ENCODE peak calls at places on chromosomes 13 and 19, in ten cellular contexts. E is activated CD4-positive, alpha-beta T cell treated with anti-CD3 and anti-CD28 coated beads, Interleukin-2, amount 10 ng/mL, durations not matched to agents 24 days and 14 days; L is activated B cell treated with CpG ODN at 0.5 μM for 24 hours; D is bronchial epithelial cell; R is GM10248; B is glomerular endothelial cell; S is smooth muscle cell of the brain vasculature; O is T-helper 2 cell; F is cerebellar nuclear complex; N is tibial artery. A is an unnamed sample.

GRCh38 chr19:11073568-11073967 is 15.7 kb upstream of the LDLR start:
- DNase-seq in E (no peak), L (no peak), N (no peak), B (no peak), R (no peak), F (no peak), O (no peak), S (no peak), D (no peak), A (no peak)

GRCh38 chr19:35013820-35014754 is 14.0 kb downstream of the GRAMD1A start:
- DNase-seq in N (no peak), O (peak; percentile 67), S (no peak), L (no peak), B (no peak), E (peak; percentile 88), R (no peak), F (no peak), D (no peak), A (peak; percentile 27)

GRCh38 chr13:21661097-21661496 is 9.8 kb upstream of the FGF9 start:
- DNase-seq in D (no peak), F (no peak), L (no peak), E (no peak), S (no peak), N (no peak), B (no peak), O (no peak), R (no peak), A (no peak)

GRCh38 chr19:43910884-43911283 is 24.2 kb downstream of the ZNF45 start:
- DNase-seq in L (no peak), D (no peak), O (no peak), R (no peak), F (no peak), E (no peak), B (no peak), S (no peak), N (no peak), A (no peak)

GRCh38 chr13:100828226-100828625 is 153.6 kb upstream of the TMTC4 start:
- DNase-seq in D (no peak), B (no peak), O (no peak), L (no peak), E (no peak), N (no peak), R (no peak), F (no peak), S (no peak), A (no peak)

GRCh38 chr19:40612831-40613668 is 11.9 kb downstream of the LTBP4 start:
- DNase-seq in R (peak; percentile 85), B (no peak), L (peak; percentile 72), O (peak; percentile 59), D (peak; percentile 29), N (no peak), F (no peak), S (no peak), E (peak; percentile 93), A (peak; percentile 60)

GRCh38 chr13:48155850-48156249 is 60.9 kb upstream of the MED4 start:
- DNase-seq in F (no peak), S (no peak), N (no peak), D (peak; percentile 100), B (no peak), L (no peak), R (no peak), O (peak; percentile 9), E (peak; percentile 80), A (peak; percentile 17)

GRCh38 chr19:41922585-41922984 is 5.7 kb downstream of the ERFL start:
- DNase-seq in L (no peak), E (no peak), N (no peak), O (no peak), S (no peak), B (no peak), F (no peak), D (no peak), R (no peak), A (no peak)

GRCh38 chr19:39539165-39539518 is 819 bp downstream of the EID2 start:
- DNase-seq in N (no peak), L (no peak), O (no peak), R (no peak), S (no peak), D (peak; percentile 44), E (no peak), B (no peak), F (no peak), A (no peak)

GRCh38 chr19:46697142-46697960 is 19.6 kb downstream of the PRKD2 start:
- DNase-seq in B (no peak), E (peak; percentile 72), S (no peak), N (peak; percentile 86), R (peak; percentile 35), O (no peak), F (no peak), D (peak; percentile 64), L (no peak), A (no peak)

GRCh38 chr19:5314907-5315298 is 25.7 kb downstream of the PTPRS start:
- DNase-seq in B (no peak), F (no peak), D (no peak), S (no peak), O (no peak), E (no peak), N (no peak), R (no peak), L (no peak), A (no peak)

GRCh38 chr13:40572961-40573360 is 93.5 kb downstream of the FOXO1 start:
- DNase-seq in S (no peak), D (no peak), N (no peak), F (no peak), R (no peak), E (no peak), L (no peak), O (no peak), B (no peak), A (no peak)

A was measured in T-helper 1 cell.